ENCODE peak calls at places on chromosomes 4 and X, in six cellular contexts. N, K, L, A, X and H are unnamed samples.

GRCh38 chrX:109294097-109294815 is 187.6 kb downstream of the GUCY2F start:
- DNase-seq in N (no peak), K (no peak), L (no peak), A (peak; percentile 5), X (peak; percentile 71), H (no peak)

GRCh38 chr4:26590639-26591038 is 6.8 kb downstream of the TBC1D19 start:
- DNase-seq in N (no peak), K (no peak), L (no peak), A (peak; percentile 36), X (peak; percentile 83), H (no peak)

GRCh38 chrX:150772150-150772970 is 79.2 kb downstream of the MTMR1 start:
- DNase-seq in N (peak; percentile 79), K (no peak), L (peak; percentile 83), A (peak; percentile 73), X (peak; percentile 64), H (peak; percentile 15)

GRCh38 chr4:98566491-98567008 is 91.9 kb downstream of the TSPAN5 start:
- DNase-seq in N (peak; percentile 34), K (no peak), L (no peak), A (peak; percentile 39), X (peak; percentile 40), H (peak; percentile 10)

GRCh38 chr4:28926156-28926555 is 1794.0 kb upstream of the PCDH7 start:
- DNase-seq in N (no peak), K (no peak), L (no peak), A (no peak), X (no peak), H (no peak)

GRCh38 chr4:123278755-123279154 is 117.8 kb upstream of the SPRY1 start:
- DNase-seq in N (no peak), K (no peak), L (no peak), A (peak; percentile 3), X (peak; percentile 11), H (no peak)

GRCh38 chr4:3031357-3032064 is 42.8 kb downstream of the HTT-AS start:
- DNase-seq in N (peak; percentile 48), K (no peak), L (peak; percentile 77), A (no peak), X (peak; percentile 32), H (no peak)

GRCh38 chr4:40132816-40133215 is 64.0 kb upstream of the RHOH start:
- DNase-seq in N (no peak), K (no peak), L (no peak), A (no peak), X (no peak), H (no peak)

GRCh38 chr4:23697722-23698121 is 192.1 kb downstream of the PPARGC1A start:
- DNase-seq in N (no peak), K (no peak), L (no peak), A (no peak), X (no peak), H (no peak)

GRCh38 chr4:134691915-134692314 is 490.3 kb upstream of the PABPC4L start:
- DNase-seq in N (no peak), K (no peak), L (no peak), A (no peak), X (peak; percentile 32), H (no peak)

GRCh38 chr4:2330119-2331042 is 68.5 kb upstream of the MXD4 start:
- DNase-seq in N (no peak), K (peak; percentile 78), L (no peak), A (peak; percentile 94), X (peak; percentile 76), H (no peak)

GRCh38 chr4:173317003-173317402 is 17.2 kb downstream of the HMGB2 start:
- DNase-seq in N (no peak), K (no peak), L (no peak), A (peak; percentile 29), X (no peak), H (no peak)

GRCh38 chr4:42302348-42302747 is 94.9 kb upstream of the SHISA3 start:
- DNase-seq in N (no peak), K (no peak), L (no peak), A (peak; percentile 30), X (peak; percentile 3), H (no peak)

GRCh38 chr4:156972370-156972980 is 876 bp upstream of the PDGFC start:
- DNase-seq in N (no peak), K (no peak), L (no peak), A (no peak), X (peak; percentile 25), H (no peak)

GRCh38 chr4:38161208-38162113 is 201.3 kb downstream of the PTTG2 start:
- DNase-seq in N (no peak), K (no peak), L (no peak), A (peak; percentile 65), X (peak; percentile 74), H (no peak)

GRCh38 chr4:121479801-121480200 is 99.0 kb upstream of the QRFPR start:
- DNase-seq in N (no peak), K (no peak), L (no peak), A (peak; percentile 16), X (peak; percentile 91), H (no peak)

GRCh38 chrX:115284877-115285276 is 4.6 kb upstream of the LUZP4 start:
- DNase-seq in N (no peak), K (no peak), L (no peak), A (no peak), X (no peak), H (no peak)

GRCh38 chrX:135302269-135302873 is 6.9 kb upstream of the ETDC start:
- DNase-seq in N (no peak), K (no peak), L (no peak), A (no peak), X (no peak), H (no peak)

GRCh38 chr4:185128272-185129119 is 14.6 kb upstream of the SLC25A4 start:
- DNase-seq in N (peak; percentile 44), K (no peak), L (no peak), A (peak; percentile 53), X (peak; percentile 60), H (no peak)

GRCh38 chrX:63920875-63921274 is 135.9 kb upstream of the ARHGEF9 start:
- DNase-seq in N (no peak), K (no peak), L (no peak), A (no peak), X (no peak), H (no peak)

GRCh38 chr4:142402156-142402555 is 443.9 kb downstream of the INPP4B start:
- DNase-seq in N (no peak), K (no peak), L (no peak), A (peak; percentile 32), X (no peak), H (no peak)
- H3K4me3 ChIP-seq in N (peak overlapping the region; percentile 7), K (peak overlapping the region; percentile 33), L (no peak overlapping the region), A (peak overlapping the region; percentile 84), X (no peak overlapping the region), H (no peak overlapping the region)

DNA sequence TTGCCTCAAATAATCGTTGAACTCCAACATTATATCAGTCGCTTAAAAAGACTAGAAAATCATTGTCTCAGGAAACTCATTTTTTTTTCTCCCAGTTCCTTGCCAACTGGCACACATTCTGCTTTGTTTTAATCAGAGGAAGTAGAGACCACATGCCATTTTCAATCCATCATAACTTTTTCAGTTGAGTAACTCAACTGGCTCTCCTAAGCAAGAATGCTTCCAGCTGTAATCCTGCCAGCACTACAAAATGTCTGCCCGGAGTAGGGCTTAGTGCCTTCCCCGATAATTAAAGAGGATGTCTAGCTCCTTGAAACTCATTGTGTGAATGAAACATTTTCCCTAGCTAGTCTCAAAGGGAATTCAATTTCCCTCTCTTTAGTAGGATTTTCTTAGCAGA is 33.0 kb downstream of the FREM3 start:
- DNase-seq in N (peak; percentile 33), K (no peak), L (no peak), A (peak; percentile 75), X (no peak), H (no peak)
- H3K4me3 ChIP-seq in N (no peak overlapping the region), K (no peak overlapping the region), L (no peak overlapping the region), A (peak overlapping the region; percentile 39), X (no peak overlapping the region), H (no peak overlapping the region)

DNA sequence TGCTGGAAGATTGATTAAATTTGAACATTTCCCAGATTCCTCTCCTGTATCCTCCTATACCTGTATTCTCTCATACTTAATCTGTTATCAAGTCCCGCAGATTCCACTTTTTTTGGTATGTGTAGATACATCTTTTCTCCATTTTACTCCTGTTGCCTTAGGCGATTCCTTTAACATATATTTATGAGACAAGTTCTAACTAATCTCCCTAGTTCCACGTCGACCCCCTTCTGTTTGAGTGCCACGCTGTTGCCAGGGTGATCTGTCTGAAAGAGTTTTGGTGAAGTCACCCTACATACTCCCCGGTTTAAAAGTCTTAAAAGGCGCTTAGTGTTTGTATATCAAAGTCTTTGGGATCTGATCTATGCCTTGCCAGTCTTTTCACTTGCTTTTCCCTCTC is 2.4 kb downstream of the HNRNPH2 start:
- DNase-seq in N (no peak), K (no peak), L (no peak), A (peak; percentile 22), X (peak; percentile 42), H (no peak)
- H3K4me3 ChIP-seq in N (no peak overlapping the region), K (no peak overlapping the region), L (no peak overlapping the region), A (peak overlapping the region; percentile 93), X (peak overlapping the region; percentile 77), H (no peak overlapping the region)

GRCh38 chr4:80210549-80210948 is 13.2 kb downstream of the PRDM8 start:
- DNase-seq in N (no peak), K (no peak), L (no peak), A (no peak), X (no peak), H (no peak)

GRCh38 chr4:80207664-80208063 is 10.4 kb downstream of the PRDM8 start:
- DNase-seq in N (no peak), K (no peak), L (no peak), A (no peak), X (no peak), H (no peak)

GRCh38 chr4:80207172-80207583 is 9.9 kb downstream of the PRDM8 start:
- DNase-seq in N (peak; percentile 19), K (no peak), L (no peak), A (no peak), X (no peak), H (no peak)

GRCh38 chr4:80208606-80209005 is 11.3 kb downstream of the PRDM8 start:
- DNase-seq in N (no peak), K (no peak), L (no peak), A (no peak), X (no peak), H (no peak)

GRCh38 chr4:80209302-80209701 is 12.0 kb downstream of the PRDM8 start:
- DNase-seq in N (no peak), K (no peak), L (no peak), A (no peak), X (no peak), H (no peak)
- H3K4me3 ChIP-seq in N (no peak overlapping the region), K (no peak overlapping the region), L (no peak overlapping the region), A (no peak overlapping the region), X (no peak overlapping the region), H (no peak overlapping the region)

GRCh38 chr4:68373513-68373912 is 23.6 kb upstream of the YTHDC1 start:
- DNase-seq in N (peak; percentile 88), K (no peak), L (peak; percentile 68), A (peak; percentile 80), X (peak; percentile 73), H (no peak)
- H3K4me3 ChIP-seq in N (peak overlapping the region; percentile 44), K (peak overlapping the region; percentile 26), L (no peak overlapping the region), A (peak overlapping the region; percentile 64), X (no peak overlapping the region), H (no peak overlapping the region)

GRCh38 chrX:49199315-49199595 is 738 bp downstream of the SYP start:
- DNase-seq in N (no peak), K (no peak), L (no peak), A (no peak), X (no peak), H (no peak)
- H3K4me3 ChIP-seq in N (no peak overlapping the region), K (no peak overlapping the region), L (no peak overlapping the region), A (no peak overlapping the region), X (no peak overlapping the region), H (no peak overlapping the region)

GRCh38 chr4:137510866-137511265 is 21.4 kb downstream of the PCDH18 start:
- DNase-seq in N (peak; percentile 37), K (peak; percentile 82), L (no peak), A (peak; percentile 95), X (peak; percentile 76), H (no peak)
- H3K4me3 ChIP-seq in N (peak overlapping the region; percentile 22), K (no peak overlapping the region), L (no peak overlapping the region), A (peak overlapping the region; percentile 63), X (no peak overlapping the region), H (no peak overlapping the region)

GRCh38 chr4:158166701-158167100 is 6.1 kb downstream of the GASK1B start:
- DNase-seq in N (no peak), K (no peak), L (no peak), A (no peak), X (no peak), H (no peak)
- H3K4me3 ChIP-seq in N (peak overlapping the region; percentile 61), K (no peak overlapping the region), L (no peak overlapping the region), A (no peak overlapping the region), X (no peak overlapping the region), H (no peak overlapping the region)